ENCODE peak calls at places on chromosomes 4 and X, in seven cellular contexts. X is activated T-cell treated with anti-CD3 and anti-CD28 coated beads for 1 hour; J is right cardiac atrium; F is GM03348; N is amniotic stem cell; M is fibroblast of lung; K is activated T-helper 9 cell treated with anti-CD3 and anti-CD28 coated beads, Interleukin-2, amount 50 U/mL, for 16 hours. E is an unnamed sample.

GRCh38 chr4:104524026-104524425 is 29.3 kb upstream of the CXXC4 start:
- DNase-seq in X (no peak), F (no peak), K (no peak), N (no peak), J (no peak), M (no peak), E (no peak)

GRCh38 chrX:38379088-38379487 is 26.7 kb downstream of the OTC start:
- DNase-seq in X (no peak), M (no peak), N (no peak), K (no peak), J (no peak), F (no peak), E (no peak)

GRCh38 chrX:78496483-78496882 is 162.6 kb downstream of the RTL3 start:
- DNase-seq in K (no peak), X (no peak), N (no peak), F (no peak), J (no peak), M (no peak), E (no peak)

GRCh38 chr4:179766938-179767337 is 2324.7 kb upstream of the AGA start:
- DNase-seq in J (no peak), F (no peak), N (no peak), K (no peak), X (no peak), M (peak; percentile 46), E (no peak)

GRCh38 chr4:8155048-8155447 is 3.6 kb downstream of the ABLIM2 start:
- DNase-seq in X (no peak), F (no peak), J (no peak), N (no peak), M (no peak), K (no peak), E (no peak)

GRCh38 chr4:628821-629635 is 3.7 kb downstream of the PDE6B start:
- DNase-seq in X (no peak), J (peak; percentile 16), F (no peak), N (no peak), M (no peak), K (no peak), E (no peak)

GRCh38 chr4:169437299-169438047 is 166.7 kb upstream of the SH3RF1 start:
- DNase-seq in F (no peak), N (no peak), J (no peak), K (no peak), M (no peak), X (no peak), E (no peak)

GRCh38 chr4:25108556-25108955 is 51.7 kb downstream of the SEPSECS start:
- DNase-seq in N (no peak), M (no peak), F (no peak), K (no peak), J (no peak), X (no peak), E (no peak)

GRCh38 chr4:129377131-129377845 is 281.3 kb downstream of the C4orf33 start:
- DNase-seq in J (no peak), K (no peak), X (no peak), M (no peak), N (no peak), F (no peak), E (no peak)

GRCh38 chr4:188665466-188665865 is 526.2 kb downstream of the TRIML1 start:
- DNase-seq in F (no peak), M (no peak), J (no peak), X (no peak), N (no peak), K (no peak), E (no peak)

GRCh38 chrX:151153086-151153485 is 23.3 kb upstream of the GPR50 start:
- DNase-seq in K (no peak), N (peak; percentile 38), F (peak; percentile 17), M (peak; percentile 13), J (no peak), X (no peak), E (no peak)

GRCh38 chrX:40524423-40524822 is 56.3 kb upstream of the ATP6AP2 start:
- DNase-seq in X (no peak), J (no peak), K (no peak), N (no peak), F (peak; percentile 16), M (no peak), E (no peak)

GRCh38 chr4:30718021-30718888 is 1.9 kb upstream of the PCDH7 start:
- DNase-seq in K (no peak), X (no peak), N (peak; percentile 29), F (peak; percentile 76), J (peak; percentile 71), M (peak; percentile 65), E (no peak)

GRCh38 chr4:10619855-10620254 is 64.7 kb downstream of the CLNK start:
- DNase-seq in X (no peak), N (no peak), F (no peak), J (no peak), M (no peak), K (no peak), E (no peak)

E was measured in retinal pigment epithelial cell.